ENCODE peak calls at places on chromosomes 7 and 10, in four cellular contexts. Q is foreskin fibroblast, T is ovary, Z is fibroblast of the aortic adventitia. A is an unnamed sample.
A peak's percentile ranks its signal among the peaks of the same experiment; 100 is the strongest.

GRCh38 chr10:13788320-13788600 is 201.5 kb downstream of the PRPF18 start:
- DNase-seq in Z (no peak), Q (no peak), T (no peak), A (no peak)

GRCh38 chr7:40348126-40348728 is 213.4 kb downstream of the SUGCT start:
- DNase-seq in Q (no peak), Z (no peak), T (no peak), A (no peak)

GRCh38 chr10:46283217-46283944 is 3.4 kb upstream of the ANTXRL start:
- DNase-seq in Q (no peak), Z (peak; percentile 20), T (no peak), A (no peak)

GRCh38 chr7:28779929-28780328 is 178.2 kb downstream of the TRIL start:
- DNase-seq in T (no peak), Z (no peak), Q (no peak), A (no peak)

GRCh38 chr7:87414400-87415188 is 60.9 kb downstream of the ABCB4 start:
- DNase-seq in Z (peak; percentile 69), Q (peak; percentile 44), T (no peak), A (no peak)

GRCh38 chr10:114504769-114505579 is 100.7 kb upstream of the AFAP1L2 start:
- DNase-seq in Z (peak; percentile 97), Q (peak; percentile 75), T (no peak), A (peak; percentile 35)

GRCh38 chr7:75962607-75963382 is 31.6 kb downstream of the TMEM120A start:
- DNase-seq in T (peak; percentile 77), Q (peak; percentile 72), Z (peak; percentile 79), A (peak; percentile 67)

GRCh38 chr7:45239486-45239885 is 81.9 kb downstream of the RAMP3 start:
- DNase-seq in Z (peak; percentile 51), T (no peak), Q (peak; percentile 67), A (peak; percentile 86)

GRCh38 chr7:1325646-1326510 is 93.2 kb downstream of the UNCX start:
- DNase-seq in Q (no peak), Z (no peak), T (no peak), A (no peak)

GRCh38 chr10:5533098-5533731 is 8.5 kb downstream of the CALML3 start:
- DNase-seq in T (peak; percentile 18), Z (no peak), Q (no peak), A (no peak)

GRCh38 chr7:129843982-129844840 is 108.5 kb downstream of the UBE2H start:
- DNase-seq in T (no peak), Q (no peak), Z (no peak), A (no peak)

GRCh38 chr7:132738254-132738653 is 162.0 kb upstream of the PLXNA4 start:
- DNase-seq in T (no peak), Q (peak; percentile 96), Z (peak; percentile 97), A (peak; percentile 94)

GRCh38 chr10:104299031-104299904 is 30.3 kb downstream of the GSTO2 start:
- DNase-seq in T (peak; percentile 70), Z (peak; percentile 90), Q (peak; percentile 76), A (peak; percentile 72)

GRCh38 chr7:28988818-28989595 is 30.9 kb upstream of the TRIL start:
- DNase-seq in Q (peak; percentile 94), T (no peak), Z (peak; percentile 97), A (peak; percentile 90)

GRCh38 chr7:103687981-103688380 is 242.0 kb upstream of the SLC26A5 start:
- DNase-seq in T (no peak), Q (no peak), Z (no peak), A (no peak)

GRCh38 chr7:91164948-91165845 is 99.0 kb upstream of the FZD1 start:
- DNase-seq in Q (peak; percentile 73), T (no peak), Z (peak; percentile 71), A (peak; percentile 89)

GRCh38 chr7:75584385-75584784 is 92.3 kb downstream of the SPDYE5 start:
- DNase-seq in Q (no peak), T (no peak), Z (no peak), A (no peak)

GRCh38 chr10:99994801-99995200 is 14.9 kb downstream of the DNMBP start:
- DNase-seq in Q (no peak), Z (no peak), T (no peak), A (no peak)

GRCh38 chr10:79331709-79332108 is 15.6 kb upstream of the PPIF start:
- DNase-seq in T (peak; percentile 10), Q (peak; percentile 72), Z (peak; percentile 32), A (peak; percentile 78)

GRCh38 chr7:156184164-156184563 is 371.9 kb upstream of the SHH start:
- DNase-seq in T (no peak), Z (no peak), Q (no peak), A (no peak)

GRCh38 chr7:29274156-29275017 is 79.8 kb downstream of the CHN2 start:
- DNase-seq in Q (peak; percentile 10), Z (peak; percentile 84), T (no peak), A (no peak)

GRCh38 chr7:2309889-2310331 is 4.3 kb downstream of the SNX8 start:
- DNase-seq in Z (no peak), T (no peak), Q (peak; percentile 49), A (peak; percentile 62)

GRCh38 chr10:100008708-100009282 is 952 bp downstream of the DNMBP start:
- DNase-seq in T (no peak), Q (no peak), Z (peak; percentile 41), A (no peak)

GRCh38 chr10:34147641-34148040 is 667.5 kb downstream of the PARD3 start:
- DNase-seq in Z (no peak), T (no peak), Q (no peak), A (no peak)

GRCh38 chr7:121041516-121042148 is 53.1 kb downstream of the CPED1 start:
- DNase-seq in T (no peak), Z (peak; percentile 42), Q (peak; percentile 39), A (peak; percentile 45)

GRCh38 chr7:74262639-74263398 is 8.6 kb upstream of the RFC2 start:
- DNase-seq in T (no peak), Z (no peak), Q (peak; percentile 19), A (no peak)

GRCh38 chr10:29783211-29783947 is 148.6 kb upstream of the SVIL start:
- DNase-seq in T (no peak), Q (no peak), Z (peak; percentile 19), A (no peak)

GRCh38 chr10:4541292-4541691 is 284.7 kb upstream of the AKR1E2 start:
- DNase-seq in T (no peak), Z (peak; percentile 90), Q (peak; percentile 98), A (peak; percentile 96)

GRCh38 chr10:101146392-101147251 is 15.5 kb downstream of the TLX1 start:
- DNase-seq in Z (no peak), Q (no peak), T (no peak), A (no peak)

GRCh38 chr10:125116652-125117310 is 43.6 kb downstream of the CTBP2 start:
- DNase-seq in T (peak; percentile 59), Z (no peak), Q (no peak), A (no peak)

GRCh38 chr10:125117941-125118630 is 42.3 kb downstream of the CTBP2 start:
- DNase-seq in T (peak; percentile 69), Q (no peak), Z (peak; percentile 74), A (no peak)

GRCh38 chr10:125120046-125120710 is 40.2 kb downstream of the CTBP2 start:
- DNase-seq in T (peak; percentile 71), Z (no peak), Q (no peak), A (peak; percentile 56)

GRCh38 chr10:125121003-125121402 is 39.4 kb downstream of the CTBP2 start:
- DNase-seq in Q (no peak), Z (no peak), T (peak; percentile 26), A (no peak)

GRCh38 chr10:125118701-125119100 is 41.7 kb downstream of the CTBP2 start:
- DNase-seq in Q (no peak), T (no peak), Z (no peak), A (no peak)
- TF ChIP-seq CTCF in Q (no peak), T (no peak), Z (no peak), A (no peak)

DNA sequence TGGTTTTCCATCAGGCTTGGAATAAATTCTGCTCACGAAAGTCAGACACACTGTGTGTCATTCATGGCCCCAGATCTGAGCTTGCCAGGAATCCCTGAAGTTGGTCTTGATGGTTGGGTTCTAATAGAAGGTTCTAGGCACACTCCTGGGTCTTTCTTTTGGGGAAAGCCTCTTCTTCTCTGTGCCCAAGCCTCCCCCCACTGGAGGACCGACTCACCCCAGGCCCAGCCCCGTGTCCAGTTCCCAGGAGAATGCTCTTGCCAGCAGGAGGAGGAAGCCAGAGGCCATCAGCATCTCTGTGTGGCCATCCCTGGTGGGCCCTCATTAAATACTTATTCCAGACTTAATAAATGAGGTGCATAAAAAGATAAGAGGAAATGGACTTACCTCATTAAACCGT is 548.0 kb downstream of the TCERG1L start:
- DNase-seq in T (no peak), Q (no peak), Z (no peak), A (no peak)
- TF ChIP-seq CTCF in T (no peak), Q (no peak), Z (no peak), A (no peak)

GRCh38 chr7:105688617-105689016 is 107.3 kb upstream of the EFCAB10 start:
- DNase-seq in Z (no peak), T (no peak), Q (no peak), A (no peak)
- TF ChIP-seq CTCF in Z (no peak), T (no peak), Q (no peak), A (no peak)

DNA sequence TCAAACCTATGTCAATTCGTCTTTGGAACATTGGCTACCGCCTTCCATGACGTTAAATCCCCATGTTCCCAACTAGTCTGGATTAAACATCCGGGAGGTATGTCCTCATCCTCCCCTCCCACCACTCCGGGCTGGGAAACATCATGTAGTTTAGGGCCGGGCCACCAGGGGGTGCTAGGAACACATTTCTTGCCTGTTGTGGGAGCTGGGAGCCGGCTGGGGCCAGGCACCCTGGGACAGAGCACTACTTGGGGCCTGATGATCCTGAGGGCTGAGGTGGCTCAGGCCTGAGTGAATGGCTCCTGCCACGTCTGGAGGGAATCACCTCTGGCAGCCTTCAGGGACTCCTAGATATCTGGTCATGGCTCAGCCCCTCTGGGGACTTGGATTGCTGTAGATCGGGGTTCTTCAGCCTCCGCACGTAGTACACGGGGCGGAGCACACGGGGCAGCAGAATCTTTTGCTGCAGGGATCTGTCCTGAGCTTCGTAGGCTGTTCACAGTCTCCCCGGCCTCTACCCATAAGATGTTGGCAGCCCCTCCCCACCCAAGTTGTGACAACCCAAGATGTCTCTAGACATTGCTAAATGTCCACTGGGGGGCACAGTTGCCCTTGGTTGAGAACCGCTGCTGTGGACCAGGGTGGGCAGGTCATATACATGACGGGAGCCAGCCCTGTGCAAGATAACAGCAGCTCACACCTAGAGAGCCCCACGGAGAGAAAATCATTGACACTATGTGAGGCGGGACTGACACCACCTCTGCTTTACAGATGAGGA is 141.2 kb upstream of the ZNF716 start:
- DNase-seq in Z (no peak), T (no peak), Q (no peak), A (no peak)
- TF ChIP-seq CTCF in Z (no peak), T (no peak), Q (no peak), A (peak; percentile 36)

GRCh38 chr7:81074406-81074805 is 155.6 kb upstream of the SEMA3C start:
- DNase-seq in Z (no peak), T (no peak), Q (no peak), A (no peak)

GRCh38 chr7:81079736-81080135 is 160.9 kb upstream of the SEMA3C start:
- DNase-seq in Q (no peak), T (no peak), Z (peak; percentile 13), A (no peak)

GRCh38 chr7:81070956-81071355 is 152.1 kb upstream of the SEMA3C start:
- DNase-seq in T (no peak), Z (no peak), Q (no peak), A (no peak)

GRCh38 chr7:81075150-81075549 is 156.3 kb upstream of the SEMA3C start:
- DNase-seq in Z (no peak), T (no peak), Q (no peak), A (peak; percentile 24)
- TF ChIP-seq CTCF in Z (no peak), T (no peak), Q (no peak), A (no peak)

GRCh38 chr10:72132854-72133253 is 44.5 kb upstream of the SPOCK2 start:
- DNase-seq in Z (no peak), T (no peak), Q (no peak), A (no peak)
- TF ChIP-seq CTCF in Z (no peak), T (no peak), Q (no peak), A (no peak)

A was measured in HFFc6.